ENCODE peak calls at places on chromosomes 7 and 10, in seven cellular contexts. O, T, Z, C, E, V and A are unnamed samples.

GRCh38 chr10:64529003-64529350 is 1007.8 kb downstream of the REEP3 start:
- DNase-seq in Z (no peak), O (no peak), V (no peak), E (no peak), C (no peak), T (no peak), A (no peak)

GRCh38 chr7:126557271-126557670 is 695.5 kb downstream of the GRM8 start:
- DNase-seq in E (no peak), C (no peak), Z (no peak), T (no peak), O (no peak), V (no peak), A (no peak)

GRCh38 chr7:26279405-26279804 is 12.3 kb upstream of the SNX10 start:
- DNase-seq in T (no peak), E (no peak), C (peak), Z (no peak), V (no peak), O (no peak), A (no peak)

GRCh38 chr10:97508342-97508741 is 9.6 kb downstream of the UBTD1 start:
- DNase-seq in O (no peak), C (peak), V (peak), T (no peak), Z (no peak), E (no peak), A (no peak)

GRCh38 chr10:30359373-30360206 is 10.5 kb upstream of the MTPAP start:
- DNase-seq in E (no peak), Z (no peak), C (peak), T (no peak), V (peak), O (peak), A (peak)

GRCh38 chr7:131896189-131896855 is 339.9 kb upstream of the PODXL start:
- DNase-seq in C (no peak), Z (no peak), V (no peak), O (no peak), T (no peak), E (no peak), A (no peak)

GRCh38 chr10:69009360-69009759 is 20.8 kb downstream of the KIFBP start:
- DNase-seq in O (no peak), V (peak), E (no peak), Z (no peak), C (peak), T (no peak), A (no peak)

GRCh38 chr10:67883710-67884312 is 645 bp upstream of the SIRT1 start:
- DNase-seq in E (peak), Z (no peak), O (no peak), V (peak), C (peak), T (no peak), A (no peak)

GRCh38 chr10:128092454-128092853 is 33.8 kb downstream of the MKI67 start:
- DNase-seq in E (no peak), Z (no peak), O (no peak), V (no peak), T (no peak), C (peak), A (no peak)

GRCh38 chr7:20064181-20064970 is 152.8 kb downstream of the MACC1 start:
- DNase-seq in O (no peak), C (peak), T (no peak), E (no peak), V (no peak), Z (no peak), A (no peak)

GRCh38 chr10:30499816-30500215 is 65.8 kb downstream of the MAP3K8 start:
- DNase-seq in O (no peak), V (no peak), E (no peak), T (no peak), Z (no peak), C (no peak), A (no peak)

GRCh38 chr7:45402480-45403218 is 171.5 kb upstream of the ADCY1 start:
- DNase-seq in E (no peak), O (no peak), C (peak), V (peak), Z (peak), T (no peak), A (no peak)

GRCh38 chr10:4213441-4213840 is 428.4 kb upstream of the KLF6 start:
- DNase-seq in V (no peak), C (peak), E (no peak), O (no peak), Z (no peak), T (no peak), A (no peak)

GRCh38 chr7:88357295-88357694 is 50.6 kb upstream of the STEAP4 start:
- DNase-seq in V (no peak), C (peak), O (peak), T (no peak), Z (no peak), E (no peak), A (no peak)

GRCh38 chr10:86688398-86688921 is 20.1 kb downstream of the LDB3 start:
- DNase-seq in V (peak), O (no peak), Z (peak), T (no peak), C (peak), E (peak), A (peak)

GRCh38 chr10:115171392-115171960 is 78.3 kb downstream of the ATRNL1 start:
- DNase-seq in V (peak), E (no peak), C (peak), Z (no peak), T (no peak), O (no peak), A (no peak)

GRCh38 chr7:149855368-149856305 is 17.5 kb downstream of the ZNF862 start:
- DNase-seq in T (peak), O (no peak), V (peak), Z (no peak), C (peak), E (no peak), A (no peak)

GRCh38 chr7:29087840-29088169 is 58.5 kb downstream of the CPVL start:
- DNase-seq in O (no peak), V (no peak), Z (no peak), C (no peak), T (no peak), E (no peak), A (no peak)

GRCh38 chr7:64223366-64223765 is 4.9 kb upstream of the ZNF679 start:
- DNase-seq in E (no peak), V (no peak), O (no peak), T (no peak), C (no peak), Z (no peak), A (no peak)

GRCh38 chr10:97805096-97805879 is 33.5 kb upstream of the SFRP5 start:
- DNase-seq in V (no peak), O (no peak), T (no peak), C (no peak), E (no peak), Z (no peak), A (no peak)

GRCh38 chr7:116686033-116686432 is 14.0 kb downstream of the MET start:
- DNase-seq in C (no peak), E (no peak), Z (no peak), V (no peak), O (no peak), T (no peak), A (no peak)

GRCh38 chr10:77452952-77453564 is 184.6 kb downstream of the KCNMA1 start:
- DNase-seq in Z (no peak), O (no peak), C (no peak), V (no peak), T (no peak), E (no peak), A (no peak)

GRCh38 chr10:93081834-93082233 is 8.1 kb downstream of the CYP26A1 start:
- DNase-seq in C (no peak), V (no peak), O (no peak), Z (no peak), E (no peak), T (no peak), A (no peak)

GRCh38 chr7:106717997-106718871 is 57.3 kb upstream of the CCDC71L start:
- DNase-seq in E (peak), O (no peak), C (peak), T (peak), Z (peak), V (peak), A (no peak)

GRCh38 chr10:24519950-24520349 is 203.7 kb downstream of the ARHGAP21 start:
- DNase-seq in T (no peak), Z (peak), E (no peak), C (no peak), V (no peak), O (no peak), A (no peak)

GRCh38 chr7:4799508-4800268 is 24.3 kb downstream of the AP5Z1 start:
- DNase-seq in V (no peak), C (peak), Z (no peak), T (no peak), E (no peak), O (peak), A (no peak)

GRCh38 chr7:47449810-47450586 is 131.9 kb downstream of the TNS3 start:
- DNase-seq in T (peak), C (peak), E (no peak), V (peak), O (no peak), Z (no peak), A (no peak)

GRCh38 chr10:6218692-6219493 is 16.2 kb downstream of the PFKFB3 start:
- DNase-seq in Z (no peak), V (peak), T (no peak), E (no peak), C (peak), O (no peak), A (no peak)

GRCh38 chr7:44454348-44454747 is 36.1 kb downstream of the NUDCD3 start:
- DNase-seq in T (no peak), V (no peak), C (no peak), E (no peak), O (no peak), Z (peak), A (no peak)

GRCh38 chr10:77836299-77836820 is 90.2 kb downstream of the DLG5 start:
- DNase-seq in T (no peak), V (no peak), Z (peak), O (peak), E (peak), C (peak), A (peak)

GRCh38 chr10:124174673-124175645 is 81.6 kb upstream of the CHST15 start:
- DNase-seq in V (peak), T (no peak), E (no peak), Z (no peak), C (no peak), O (no peak), A (no peak)

GRCh38 chr7:146096994-146097393 is 19.6 kb upstream of the CNTNAP2 start:
- DNase-seq in C (no peak), Z (no peak), V (no peak), T (no peak), O (no peak), E (no peak), A (no peak)

GRCh38 chr7:19969859-19970493 is 196.6 kb upstream of the TMEM196 start:
- DNase-seq in O (no peak), E (no peak), C (peak), Z (no peak), T (no peak), V (peak), A (no peak)

GRCh38 chr7:21355406-21355874 is 72.4 kb upstream of the SP4 start:
- DNase-seq in T (no peak), C (no peak), Z (no peak), E (no peak), O (no peak), V (no peak), A (no peak)

GRCh38 chr10:113169853-113170455 is 219.9 kb downstream of the TCF7L2 start:
- DNase-seq in E (no peak), Z (peak), O (no peak), V (no peak), C (no peak), T (no peak), A (no peak)

GRCh38 chr7:120588862-120589261 is 269.1 kb downstream of the TSPAN12 start:
- DNase-seq in V (no peak), Z (no peak), E (no peak), O (no peak), C (no peak), T (no peak), A (no peak)

GRCh38 chr7:25820432-25821040 is 331.5 kb upstream of the NFE2L3 start:
- DNase-seq in Z (peak), T (no peak), V (no peak), C (peak), O (no peak), E (no peak), A (no peak)

GRCh38 chr7:18693401-18693800 is 197.9 kb downstream of the HDAC9 start:
- DNase-seq in V (peak), Z (no peak), O (no peak), C (peak), E (peak), T (peak), A (no peak)

DNA sequence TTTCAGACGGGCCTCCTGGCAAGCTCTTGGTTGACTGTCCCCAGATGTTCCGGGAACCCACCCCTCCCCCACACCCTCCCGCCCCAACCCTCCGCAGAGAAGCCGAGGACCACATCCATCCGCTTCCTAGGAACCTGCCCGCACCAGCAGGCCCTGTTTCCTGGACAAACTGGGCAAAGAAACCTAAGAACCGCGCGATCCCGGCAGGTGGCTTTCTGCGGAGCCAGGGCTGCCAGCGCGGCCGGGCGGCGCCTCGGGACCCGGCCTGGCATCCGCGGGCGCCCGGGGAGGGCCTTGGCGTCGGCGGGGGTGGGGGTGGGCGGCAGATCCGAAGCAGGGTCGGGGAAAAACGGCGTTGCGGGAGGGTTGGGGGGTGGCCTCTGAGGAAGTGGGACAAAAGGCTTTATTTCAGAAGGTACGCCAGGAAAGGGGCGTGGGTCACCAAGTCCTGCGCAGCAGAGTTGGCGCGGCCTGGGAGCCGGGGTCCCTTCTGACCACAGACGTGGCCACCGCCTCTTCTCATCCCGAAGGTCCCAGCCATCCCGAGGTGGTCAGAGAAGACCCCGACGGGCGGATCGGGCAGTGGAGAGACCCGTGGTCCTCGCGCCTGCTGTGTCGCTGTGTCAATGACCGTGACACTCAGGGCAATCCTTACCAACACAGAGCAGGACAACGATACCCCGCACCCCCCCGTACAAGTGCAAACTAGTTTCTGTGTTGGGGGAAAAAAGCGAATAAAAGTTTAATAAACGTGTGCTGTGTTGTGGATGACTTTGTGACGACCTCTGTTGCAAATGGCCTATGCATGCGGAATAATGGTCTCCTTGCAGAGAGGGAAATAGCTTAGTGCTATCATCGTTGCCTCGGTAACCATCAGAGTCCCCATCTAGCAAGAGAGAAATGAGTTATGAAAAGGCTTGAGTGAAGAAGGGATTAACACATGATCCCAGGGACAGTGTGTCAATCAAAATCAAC is 19.5 kb upstream of the GATA3 start:
- DNase-seq in V (no peak), Z (no peak), E (no peak), C (no peak), T (no peak), O (no peak), A (no peak)
- H3K4me3 ChIP-seq in V (no peak), Z (no peak), E (peak), C (no peak), T (no peak), O (peak), A (no peak)

DNA sequence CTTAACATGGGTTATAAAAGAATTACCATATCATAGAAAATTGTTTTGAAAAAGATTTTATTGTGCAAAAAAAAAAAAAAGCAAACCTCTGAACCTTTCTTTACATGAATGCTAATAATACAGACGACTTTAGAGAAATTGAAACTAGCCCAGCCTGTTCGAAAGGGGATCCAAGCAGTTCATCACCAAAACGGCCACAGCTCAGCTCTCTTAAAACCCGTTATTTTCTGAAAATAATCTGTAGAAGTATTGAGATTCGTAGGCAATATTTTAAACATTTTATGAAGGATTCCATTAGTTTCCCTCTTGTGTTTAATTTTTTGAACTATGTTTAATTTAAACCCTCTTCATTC is 9.9 kb upstream of the GSAP start:
- DNase-seq in V (no peak), Z (no peak), T (no peak), C (no peak), E (no peak), O (no peak), A (no peak)
- H3K4me3 ChIP-seq in V (peak), Z (no peak), T (no peak), C (peak), E (no peak), O (no peak), A (peak)

GRCh38 chr7:32068411-32068905 is 1.7 kb downstream of the PDE1C start:
- DNase-seq in Z (no peak), C (no peak), V (no peak), T (no peak), E (no peak), O (no peak), A (no peak)

GRCh38 chr7:32071466-32072091 is 1.4 kb upstream of the PDE1C start:
- DNase-seq in T (no peak), E (no peak), C (no peak), V (no peak), O (no peak), Z (no peak), A (no peak)

GRCh38 chr7:32070406-32071360 is at the start of gene PDE1C:
- DNase-seq in T (no peak), V (peak), C (peak), O (peak), Z (no peak), E (no peak), A (peak)

GRCh38 chr7:32069251-32069650 is 956 bp downstream of the PDE1C start:
- DNase-seq in O (no peak), E (no peak), Z (no peak), V (peak), C (no peak), T (no peak), A (no peak)

DNA sequence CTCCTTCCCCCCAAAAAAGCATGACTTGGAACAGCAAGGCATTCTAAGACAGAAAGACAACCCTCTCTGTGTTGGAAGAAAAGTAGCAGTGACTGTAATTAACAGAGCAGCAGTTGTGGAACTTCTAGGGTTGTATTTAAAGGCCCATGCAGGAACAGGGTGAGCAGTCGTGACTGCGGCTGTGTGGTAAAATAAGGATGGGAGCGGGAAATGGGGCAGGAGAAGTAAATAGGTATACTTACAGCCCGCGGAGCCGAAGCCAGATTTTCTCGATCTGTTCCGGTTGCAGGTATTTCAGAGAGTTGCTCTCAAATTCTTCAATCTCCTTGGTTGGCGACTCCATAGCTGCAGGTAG is 179 bp downstream of the PDE1C start:
- DNase-seq in V (no peak), Z (no peak), E (no peak), T (no peak), O (no peak), C (peak), A (no peak)
- H3K4me3 ChIP-seq in V (peak), Z (no peak), E (no peak), T (peak), O (peak), C (peak), A (peak)

GRCh38 chr10:79135790-79136189 is 67.0 kb downstream of the ZMIZ1 start:
- DNase-seq in Z (no peak), C (no peak), O (peak), T (no peak), E (no peak), V (no peak), A (no peak)

GRCh38 chr10:79138449-79139123 is 69.8 kb downstream of the ZMIZ1 start:
- DNase-seq in O (no peak), C (no peak), V (no peak), Z (no peak), E (no peak), T (no peak), A (no peak)

GRCh38 chr10:79136227-79137005 is 67.7 kb downstream of the ZMIZ1 start:
- DNase-seq in Z (no peak), V (no peak), C (no peak), T (no peak), E (no peak), O (no peak), A (no peak)

GRCh38 chr10:79137826-79138225 is 69.1 kb downstream of the ZMIZ1 start:
- DNase-seq in C (no peak), V (no peak), O (peak), Z (peak), E (no peak), T (no peak), A (no peak)

GRCh38 chr10:79137404-79137803 is 68.6 kb downstream of the ZMIZ1 start:
- DNase-seq in C (no peak), O (no peak), V (no peak), E (no peak), T (no peak), Z (no peak), A (no peak)
- H3K4me3 ChIP-seq in C (no peak), O (no peak), V (no peak), E (no peak), T (no peak), Z (peak), A (no peak)

GRCh38 chr10:61866700-61867368 is 34.7 kb upstream of the ARID5B start:
- DNase-seq in E (no peak), Z (no peak), C (no peak), V (no peak), T (no peak), O (no peak), A (no peak)
- H3K4me3 ChIP-seq in E (no peak), Z (no peak), C (peak), V (peak), T (no peak), O (peak), A (peak)

GRCh38 chr7:71473366-71473967 is 341.5 kb downstream of the GALNT17 start:
- DNase-seq in T (no peak), Z (no peak), O (no peak), E (no peak), V (no peak), C (no peak), A (no peak)
- H3K4me3 ChIP-seq in T (no peak), Z (no peak), O (no peak), E (no peak), V (no peak), C (no peak), A (no peak)

GRCh38 chr10:62727935-62728334 is 76.6 kb upstream of the ADO start:
- DNase-seq in T (no peak), C (no peak), O (no peak), V (no peak), Z (no peak), E (no peak), A (no peak)
- H3K4me3 ChIP-seq in T (no peak), C (no peak), O (no peak), V (no peak), Z (no peak), E (no peak), A (no peak)

DNA sequence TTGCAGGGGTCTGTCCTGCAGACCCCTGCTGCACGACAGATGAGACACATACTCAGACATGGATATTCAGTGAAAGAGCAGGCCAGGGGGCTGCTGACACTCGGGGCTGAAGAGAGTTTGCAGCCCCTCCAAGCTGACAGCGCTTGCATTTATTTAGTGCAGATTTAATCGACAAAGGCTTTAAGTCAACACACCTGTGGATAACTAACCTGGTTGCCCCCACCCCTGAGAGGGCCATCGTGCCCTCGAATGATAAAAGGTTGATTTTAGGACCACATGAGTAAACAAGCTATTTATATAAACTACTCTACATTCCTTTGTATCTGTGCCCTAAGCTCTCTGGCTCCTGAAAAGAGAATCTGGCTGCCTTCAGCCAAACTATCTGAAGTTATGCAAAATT is 708.2 kb upstream of the LRRN3 start:
- DNase-seq in Z (no peak), E (no peak), C (no peak), V (no peak), T (no peak), O (no peak), A (no peak)
- H3K4me3 ChIP-seq in Z (no peak), E (no peak), C (no peak), V (no peak), T (no peak), O (no peak), A (no peak)